ENCODE peak calls at places on chromosomes 11 and 22, in five cellular contexts. N is T-helper 1 cell; D is RWPE2; L is T-helper 2 cell treated with Interferon-gamma antibody and Interleukin-4, amounts not matched to agents 5 μg/mL and 100 μg/mL, for 36 hours; B is stimulated activated naive B cell treated with anti-CD40 and anti-IgM and Interleukin-4, amounts not matched to agents 10 μg/mL and 1 μg/mL and 100 μg/mL, for 72 hours. P is an unnamed sample.

GRCh38 chr22:45731798-45732495 is 60.3 kb downstream of the ATXN10 start:
- DNase-seq in B (no peak), N (no peak), D (no peak), L (no peak), P (no peak)

GRCh38 chr11:129854229-129854805 is 38.7 kb downstream of the TMEM45B start:
- DNase-seq in D (no peak), N (no peak), B (no peak), L (no peak), P (no peak)

GRCh38 chr11:99368579-99368978 is 347.8 kb downstream of the CNTN5 start:
- DNase-seq in N (no peak), L (no peak), B (no peak), D (no peak), P (no peak)

GRCh38 chr11:87156970-87157369 is 119.2 kb downstream of the TMEM135 start:
- DNase-seq in L (no peak), N (no peak), B (no peak), D (no peak), P (no peak)

GRCh38 chr22:32761251-32761903 is 40.1 kb upstream of the TIMP3 start:
- DNase-seq in L (no peak), N (no peak), B (no peak), D (no peak), P (no peak)

GRCh38 chr22:44336962-44337657 is 24.4 kb upstream of the SHISAL1 start:
- DNase-seq in B (no peak), N (no peak), L (no peak), D (no peak), P (no peak)

GRCh38 chr11:118892515-118892914 is 8.8 kb downstream of the CXCR5 start:
- DNase-seq in N (peak; percentile 60), L (no peak), D (no peak), B (no peak), P (peak; percentile 78)

GRCh38 chr11:10659339-10660216 is 34.0 kb downstream of the IRAG1 start:
- DNase-seq in N (no peak), D (no peak), B (no peak), L (peak; percentile 36), P (no peak)

GRCh38 chr22:39821008-39821407 is 72.6 kb downstream of the ENTHD1 start:
- DNase-seq in L (no peak), N (no peak), B (no peak), D (no peak), P (no peak)

GRCh38 chr22:36385491-36386350 is 2.0 kb downstream of the MYH9 start:
- DNase-seq in B (peak; percentile 72), D (peak; percentile 88), N (peak; percentile 52), L (peak; percentile 64), P (peak; percentile 43)

GRCh38 chr22:41862160-41862529 is 29.2 kb downstream of the SREBF2 start:
- DNase-seq in B (peak; percentile 70), N (no peak), L (peak; percentile 65), D (no peak), P (peak; percentile 45)

GRCh38 chr11:10727259-10727851 is 23.7 kb upstream of the CTR9 start:
- DNase-seq in D (no peak), B (no peak), L (no peak), N (no peak), P (no peak)

GRCh38 chr11:45655347-45655756 is 10.1 kb downstream of the CHST1 start:
- DNase-seq in N (peak; percentile 20), B (peak; percentile 36), D (peak; percentile 52), L (peak; percentile 41), P (peak; percentile 46)

GRCh38 chr11:95794086-95794485 is 3.8 kb downstream of the CEP57 start:
- DNase-seq in B (no peak), L (no peak), D (no peak), N (no peak), P (no peak)